ENCODE peak calls at places on chromosomes 2 and 18, in four cellular contexts. U is neural crest cell, A is GM04504, P is stomach. Z is an unnamed sample.

GRCh38 chr2:230636684-230637271 is 75.9 kb upstream of the CAB39 start:
- DNase-seq in U (no peak), A (no peak), P (no peak), Z (peak)

GRCh38 chr2:26770986-26771586 is 7.0 kb downstream of the SLC35F6 start:
- DNase-seq in U (no peak), A (peak), P (peak), Z (no peak)

GRCh38 chr18:48230459-48231113 is 178.6 kb downstream of the ZBTB7C start:
- DNase-seq in U (peak), A (peak), P (peak), Z (peak)

GRCh38 chr18:48934708-48935432 is 15.9 kb downstream of the SMAD7 start:
- DNase-seq in U (no peak), A (no peak), P (peak), Z (peak)

GRCh38 chr2:40037303-40037702 is 258.2 kb upstream of the THUMPD2 start:
- DNase-seq in U (no peak), A (no peak), P (no peak), Z (no peak)

GRCh38 chr18:34710430-34711386 is 610 bp downstream of the DTNA start:
- DNase-seq in U (no peak), A (peak), P (no peak), Z (no peak)

GRCh38 chr18:13427354-13427753 is 208.8 kb downstream of the LDLRAD4 start:
- DNase-seq in U (no peak), A (no peak), P (peak), Z (no peak)

GRCh38 chr18:2884706-2885285 is 38.0 kb downstream of the EMILIN2 start:
- DNase-seq in U (no peak), A (no peak), P (no peak), Z (no peak)

GRCh38 chr2:219309278-219309677 is at the start of gene PTPRN:
- DNase-seq in U (no peak), A (no peak), P (no peak), Z (no peak)

GRCh38 chr2:86615596-86615995 is 8.1 kb downstream of the RNF103 start:
- DNase-seq in U (no peak), A (no peak), P (no peak), Z (no peak)

GRCh38 chr2:96538487-96539214 is 2.1 kb downstream of the ARID5A start:
- DNase-seq in U (peak), A (no peak), P (peak), Z (peak)

GRCh38 chr2:187547353-187547979 is 6.8 kb downstream of the TFPI start:
- DNase-seq in U (no peak), A (peak), P (no peak), Z (no peak)